ENCODE peak calls at places on chromosomes 13 and 19, in five cellular contexts. One of them, this sample, is unnamed.
A peak's percentile ranks its signal among the peaks of the same experiment; 100 is the strongest.

GRCh38 chr13:27827646-27828045 is 35.4 kb downstream of the GSX1 start:
- DNase-seq in ascending aorta: no peak
- DNase-seq in B cell: no peak
- DNase-seq in GM10248: no peak
- DNase-seq in cardiac fibroblast: no peak
- DNase-seq in this sample: no peak

GRCh38 chr19:33438016-33438671 is 64.6 kb downstream of the CEBPG start:
- DNase-seq in ascending aorta: no peak
- DNase-seq in B cell: no peak
- DNase-seq in cardiac fibroblast: no peak
- DNase-seq in GM10248: no peak
- DNase-seq in this sample: no peak

GRCh38 chr19:50248413-50248812 is 45.0 kb downstream of the MYH14 start:
- DNase-seq in GM10248: no peak
- DNase-seq in ascending aorta: no peak
- DNase-seq in cardiac fibroblast: no peak
- DNase-seq in B cell: no peak
- DNase-seq in this sample: no peak

GRCh38 chr19:11264452-11265176 is 2.3 kb upstream of the DOCK6 start:
- DNase-seq in B cell: no peak
- DNase-seq in ascending aorta: no peak
- DNase-seq in cardiac fibroblast: peak; percentile 36
- DNase-seq in GM10248: no peak
- DNase-seq in this sample: no peak

GRCh38 chr19:56423276-56423984 is 19.3 kb downstream of the ZNF583 start:
- DNase-seq in B cell: no peak
- DNase-seq in GM10248: no peak
- DNase-seq in cardiac fibroblast: peak; percentile 16
- DNase-seq in ascending aorta: no peak
- DNase-seq in this sample: no peak

GRCh38 chr19:6677924-6678689 is 8.1 kb upstream of the TNFSF14 start:
- DNase-seq in B cell: no peak
- DNase-seq in ascending aorta: no peak
- DNase-seq in cardiac fibroblast: peak; percentile 46
- DNase-seq in GM10248: peak; percentile 57
- DNase-seq in this sample: peak; percentile 70

GRCh38 chr19:37472165-37472564 is 3.0 kb downstream of the ZNF570 start:
- DNase-seq in ascending aorta: no peak
- DNase-seq in GM10248: no peak
- DNase-seq in B cell: no peak
- DNase-seq in cardiac fibroblast: no peak
- DNase-seq in this sample: no peak

GRCh38 chr19:36082916-36083315 is 28.0 kb upstream of the OVOL3 start:
- DNase-seq in GM10248: no peak
- DNase-seq in B cell: no peak
- DNase-seq in cardiac fibroblast: no peak
- DNase-seq in ascending aorta: no peak
- DNase-seq in this sample: no peak

GRCh38 chr13:27496851-27497250 is 46.5 kb upstream of the MTIF3 start:
- DNase-seq in ascending aorta: no peak
- DNase-seq in cardiac fibroblast: no peak
- DNase-seq in B cell: no peak
- DNase-seq in GM10248: no peak
- DNase-seq in this sample: no peak

GRCh38 chr13:99002191-99002710 is 24.4 kb upstream of the DOCK9 start:
- DNase-seq in ascending aorta: no peak
- DNase-seq in GM10248: no peak
- DNase-seq in B cell: no peak
- DNase-seq in cardiac fibroblast: no peak
- DNase-seq in this sample: no peak

GRCh38 chr19:6765738-6766356 is 1.4 kb downstream of the SH2D3A start:
- DNase-seq in ascending aorta: no peak
- DNase-seq in B cell: no peak
- DNase-seq in GM10248: no peak
- DNase-seq in cardiac fibroblast: no peak
- DNase-seq in this sample: no peak

GRCh38 chr19:51256053-51256682 is 5.3 kb downstream of the SIGLECL1 start:
- DNase-seq in B cell: no peak
- DNase-seq in ascending aorta: no peak
- DNase-seq in GM10248: no peak
- DNase-seq in cardiac fibroblast: no peak
- DNase-seq in this sample: no peak

GRCh38 chr19:31784631-31785237 is 435.5 kb upstream of the TSHZ3 start:
- DNase-seq in GM10248: no peak
- DNase-seq in ascending aorta: no peak
- DNase-seq in B cell: no peak
- DNase-seq in cardiac fibroblast: no peak
- DNase-seq in this sample: no peak

GRCh38 chr19:7614859-7615741 is 14.2 kb downstream of the XAB2 start:
- DNase-seq in cardiac fibroblast: no peak
- DNase-seq in GM10248: no peak
- DNase-seq in B cell: peak; percentile 46
- DNase-seq in ascending aorta: no peak
- DNase-seq in this sample: no peak

GRCh38 chr19:17074628-17075034 is 621 bp downstream of the HAUS8 start:
- DNase-seq in B cell: peak; percentile 43
- DNase-seq in GM10248: no peak
- DNase-seq in ascending aorta: no peak
- DNase-seq in cardiac fibroblast: no peak
- DNase-seq in this sample: peak; percentile 8

GRCh38 chr13:99467764-99468163 is 33.5 kb upstream of the TM9SF2 start:
- DNase-seq in B cell: no peak
- DNase-seq in ascending aorta: no peak
- DNase-seq in GM10248: no peak
- DNase-seq in cardiac fibroblast: peak; percentile 78
- DNase-seq in this sample: no peak

GRCh38 chr19:19554074-19555023 is 16.3 kb downstream of the CILP2 start:
- DNase-seq in ascending aorta: no peak
- DNase-seq in GM10248: peak; percentile 85
- DNase-seq in B cell: peak; percentile 77
- DNase-seq in cardiac fibroblast: peak; percentile 54
- DNase-seq in this sample: peak; percentile 76

GRCh38 chr13:76799696-76800095 is 86.5 kb downstream of the KCTD12 start:
- DNase-seq in cardiac fibroblast: peak; percentile 21
- DNase-seq in ascending aorta: no peak
- DNase-seq in GM10248: peak; percentile 14
- DNase-seq in B cell: no peak
- DNase-seq in this sample: no peak

GRCh38 chr13:83151308-83151660 is 731.0 kb downstream of the SLITRK1 start:
- DNase-seq in B cell: no peak
- DNase-seq in ascending aorta: no peak
- DNase-seq in GM10248: no peak
- DNase-seq in cardiac fibroblast: peak; percentile 15
- DNase-seq in this sample: no peak

GRCh38 chr13:32150794-32151193 is 119.2 kb downstream of the FRY start:
- DNase-seq in GM10248: no peak
- DNase-seq in B cell: no peak
- DNase-seq in cardiac fibroblast: peak; percentile 35
- DNase-seq in ascending aorta: peak; percentile 92
- DNase-seq in this sample: no peak

GRCh38 chr13:20057963-20058362 is 99.4 kb downstream of the ZMYM2 start:
- DNase-seq in B cell: no peak
- DNase-seq in GM10248: no peak
- DNase-seq in ascending aorta: no peak
- DNase-seq in cardiac fibroblast: no peak
- DNase-seq in this sample: no peak

GRCh38 chr13:39036212-39036611 is 1.7 kb downstream of the PROSER1 start:
- DNase-seq in cardiac fibroblast: peak; percentile 42
- DNase-seq in B cell: no peak
- DNase-seq in ascending aorta: no peak
- DNase-seq in GM10248: no peak
- DNase-seq in this sample: peak; percentile 54

GRCh38 chr13:20772401-20773131 is 1.2 kb downstream of the EEF1AKMT1 start:
- DNase-seq in GM10248: no peak
- DNase-seq in ascending aorta: no peak
- DNase-seq in cardiac fibroblast: no peak
- DNase-seq in B cell: no peak
- DNase-seq in this sample: no peak

GRCh38 chr13:89923731-89924130 is 1423.8 kb upstream of the MIR17HG start:
- DNase-seq in cardiac fibroblast: peak; percentile 9
- DNase-seq in GM10248: no peak
- DNase-seq in B cell: no peak
- DNase-seq in ascending aorta: no peak
- DNase-seq in this sample: no peak

GRCh38 chr19:47316513-47316912 is 6.9 kb downstream of the C5AR1 start:
- DNase-seq in cardiac fibroblast: no peak
- DNase-seq in ascending aorta: no peak
- DNase-seq in GM10248: no peak
- DNase-seq in B cell: no peak
- DNase-seq in this sample: no peak

GRCh38 chr19:57436392-57436791 is 1.3 kb downstream of the ZNF749 start:
- DNase-seq in B cell: no peak
- DNase-seq in cardiac fibroblast: no peak
- DNase-seq in ascending aorta: no peak
- DNase-seq in GM10248: no peak
- DNase-seq in this sample: no peak

GRCh38 chr19:35310811-35311465 is 18.0 kb upstream of the CD22 start:
- DNase-seq in B cell: no peak
- DNase-seq in ascending aorta: no peak
- DNase-seq in cardiac fibroblast: no peak
- DNase-seq in GM10248: no peak
- DNase-seq in this sample: no peak

GRCh38 chr13:41492432-41493267 is 35.3 kb downstream of the RGCC start:
- DNase-seq in cardiac fibroblast: no peak
- DNase-seq in ascending aorta: no peak
- DNase-seq in GM10248: no peak
- DNase-seq in B cell: no peak
- DNase-seq in this sample: peak; percentile 39

GRCh38 chr13:27309401-27309958 is 38.9 kb downstream of the RASL11A start:
- DNase-seq in ascending aorta: no peak
- DNase-seq in B cell: no peak
- DNase-seq in GM10248: no peak
- DNase-seq in cardiac fibroblast: no peak
- DNase-seq in this sample: no peak

GRCh38 chr19:45524575-45525129 is 17.4 kb downstream of the VASP start:
- DNase-seq in cardiac fibroblast: no peak
- DNase-seq in ascending aorta: no peak
- DNase-seq in GM10248: no peak
- DNase-seq in B cell: no peak
- DNase-seq in this sample: no peak

GRCh38 chr19:49422407-49423277 is 599 bp downstream of the PTH2 start:
- DNase-seq in GM10248: peak; percentile 58
- DNase-seq in B cell: peak; percentile 69
- DNase-seq in ascending aorta: no peak
- DNase-seq in cardiac fibroblast: peak; percentile 50
- DNase-seq in this sample: peak; percentile 77

GRCh38 chr13:48486836-48487235 is 46.0 kb downstream of the RCBTB2 start:
- DNase-seq in ascending aorta: no peak
- DNase-seq in GM10248: no peak
- DNase-seq in B cell: no peak
- DNase-seq in cardiac fibroblast: no peak
- DNase-seq in this sample: no peak

GRCh38 chr19:39937094-39937493 is 2.7 kb upstream of the FCGBP start:
- DNase-seq in GM10248: peak; percentile 73
- DNase-seq in ascending aorta: no peak
- DNase-seq in B cell: peak; percentile 56
- DNase-seq in cardiac fibroblast: no peak
- DNase-seq in this sample: peak; percentile 70

GRCh38 chr13:60584976-60585375 is 188.0 kb downstream of the TDRD3 start:
- DNase-seq in B cell: no peak
- DNase-seq in GM10248: no peak
- DNase-seq in cardiac fibroblast: peak; percentile 43
- DNase-seq in ascending aorta: no peak
- DNase-seq in this sample: no peak

GRCh38 chr19:3645067-3645396 is 18.4 kb upstream of the CACTIN start:
- DNase-seq in ascending aorta: no peak
- DNase-seq in cardiac fibroblast: no peak
- DNase-seq in B cell: no peak
- DNase-seq in GM10248: no peak
- DNase-seq in this sample: no peak
- TF ChIP-seq CTCF in ascending aorta: no peak
- TF ChIP-seq CTCF in cardiac fibroblast: no peak
- TF ChIP-seq CTCF in B cell: no peak
- TF ChIP-seq CTCF in GM10248: no peak
- TF ChIP-seq CTCF in this sample: no peak

GRCh38 chr19:54462713-54463530 is 656 bp downstream of the LENG9 start:
- DNase-seq in cardiac fibroblast: peak; percentile 71
- DNase-seq in B cell: peak; percentile 79
- DNase-seq in ascending aorta: peak; percentile 88
- DNase-seq in GM10248: peak; percentile 47
- DNase-seq in this sample: peak; percentile 73
- TF ChIP-seq CTCF in cardiac fibroblast: peak; percentile 15
- TF ChIP-seq CTCF in B cell: no peak
- TF ChIP-seq CTCF in ascending aorta: peak; percentile 4
- TF ChIP-seq CTCF in GM10248: peak; percentile 47
- TF ChIP-seq CTCF in this sample: peak; percentile 17

GRCh38 chr19:15671891-15672579 is 852 bp upstream of the CYP4F12 start:
- DNase-seq in ascending aorta: no peak
- DNase-seq in GM10248: no peak
- DNase-seq in B cell: no peak
- DNase-seq in cardiac fibroblast: no peak
- DNase-seq in this sample: no peak

GRCh38 chr19:15671237-15671636 is 1.6 kb upstream of the CYP4F12 start:
- DNase-seq in B cell: no peak
- DNase-seq in cardiac fibroblast: no peak
- DNase-seq in ascending aorta: no peak
- DNase-seq in GM10248: no peak
- DNase-seq in this sample: no peak

GRCh38 chr19:15672580-15673175 is at the start of gene CYP4F12:
- DNase-seq in B cell: no peak
- DNase-seq in cardiac fibroblast: peak; percentile 25
- DNase-seq in ascending aorta: peak; percentile 89
- DNase-seq in GM10248: no peak
- DNase-seq in this sample: peak; percentile 35

GRCh38 chr19:15675560-15675959 is 2.7 kb downstream of the CYP4F12 start:
- DNase-seq in B cell: no peak
- DNase-seq in ascending aorta: no peak
- DNase-seq in cardiac fibroblast: no peak
- DNase-seq in GM10248: no peak
- DNase-seq in this sample: no peak

DNA sequence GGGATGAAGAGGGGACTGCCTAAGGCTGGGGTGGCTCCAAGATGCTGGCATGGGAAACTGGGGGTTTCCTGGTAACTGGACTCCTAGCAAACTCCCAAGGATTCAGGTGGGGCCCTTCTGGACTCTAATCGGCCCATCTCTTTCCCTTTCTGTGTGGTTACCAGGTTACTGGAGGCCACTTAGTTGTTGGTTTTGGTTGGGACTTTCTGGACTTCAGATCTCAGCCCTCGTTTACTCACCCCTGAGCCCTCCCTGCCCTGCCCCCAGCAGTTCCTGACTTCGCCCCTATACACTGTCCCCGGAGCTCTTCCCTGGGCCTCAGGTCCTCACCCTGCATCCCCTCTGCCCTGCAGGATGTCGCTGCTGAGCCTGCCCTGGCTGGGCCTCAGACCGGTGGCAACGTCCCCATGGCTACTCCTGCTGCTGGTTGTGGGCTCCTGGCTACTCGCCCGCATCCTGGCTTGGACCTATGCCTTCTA is 328 bp downstream of the CYP4F12 start:
- DNase-seq in GM10248: no peak
- DNase-seq in cardiac fibroblast: no peak
- DNase-seq in ascending aorta: no peak
- DNase-seq in B cell: no peak
- DNase-seq in this sample: peak; percentile 21
- TF ChIP-seq CTCF in GM10248: no peak
- TF ChIP-seq CTCF in cardiac fibroblast: no peak
- TF ChIP-seq CTCF in ascending aorta: no peak
- TF ChIP-seq CTCF in B cell: no peak
- TF ChIP-seq CTCF in this sample: no peak

GRCh38 chr13:104318121-104318520 is 1251.9 kb upstream of the SLC10A2 start:
- DNase-seq in GM10248: no peak
- DNase-seq in cardiac fibroblast: peak; percentile 68
- DNase-seq in B cell: no peak
- DNase-seq in ascending aorta: no peak
- DNase-seq in this sample: no peak
- TF ChIP-seq CTCF in GM10248: no peak
- TF ChIP-seq CTCF in cardiac fibroblast: peak; percentile 52
- TF ChIP-seq CTCF in B cell: no peak
- TF ChIP-seq CTCF in ascending aorta: no peak
- TF ChIP-seq CTCF in this sample: no peak